ENCODE peak calls at places on chromosomes 11 and 22, in nine cellular contexts. J, O, W, Y, E, R, D, A and K are unnamed samples. For H3K4me1, the result is how much of the 10 kb centered on the place peaks cover.

GRCh38 chr11:71311176-71311925 is 59.0 kb upstream of the SHANK2 start:
- DNase-seq in J (peak), R (no peak), W (no peak), A (peak), Y (no peak), E (peak), O (no peak), D (no peak), K (no peak)

GRCh38 chr11:70313945-70314344 is 43.5 kb downstream of the PPFIA1 start:
- DNase-seq in W (no peak), J (no peak), A (no peak), O (no peak), D (no peak), R (no peak), Y (no peak), E (no peak), K (no peak)

GRCh38 chr11:31141804-31142203 is 227.7 kb downstream of the DCDC1 start:
- DNase-seq in E (no peak), Y (no peak), D (no peak), J (no peak), O (no peak), A (no peak), R (no peak), W (peak), K (no peak)

GRCh38 chr11:79013509-79013908 is 427.3 kb downstream of the TENM4 start:
- DNase-seq in Y (peak), A (no peak), D (no peak), J (no peak), W (no peak), R (no peak), E (no peak), O (no peak), K (no peak)

GRCh38 chr11:33699515-33700424 is 856 bp downstream of the C11orf91 start:
- DNase-seq in R (no peak), D (peak), O (no peak), W (no peak), J (peak), A (no peak), Y (no peak), E (no peak), K (peak)

GRCh38 chr11:109853156-109853776 is 239.9 kb upstream of the ZC3H12C start:
- DNase-seq in W (peak), A (no peak), Y (peak), D (no peak), R (no peak), J (no peak), E (no peak), O (peak), K (no peak)

GRCh38 chr11:19935507-19935906 is 222.9 kb downstream of the NAV2 start:
- DNase-seq in E (no peak), D (no peak), J (no peak), A (peak), O (no peak), W (peak), R (no peak), Y (peak), K (no peak)

GRCh38 chr11:9138133-9138453 is 46.7 kb upstream of the SCUBE2 start:
- DNase-seq in A (no peak), Y (no peak), D (no peak), R (no peak), W (no peak), O (no peak), E (no peak), J (no peak), K (no peak)

GRCh38 chr22:44363980-44364749 is 51.4 kb upstream of the SHISAL1 start:
- DNase-seq in E (peak), D (peak), O (no peak), J (no peak), A (peak), R (no peak), Y (peak), W (no peak), K (no peak)

GRCh38 chr22:37953437-37954179 is at the start of the genes C22orf23 and POLR2F:
- DNase-seq in A (peak), W (peak), D (peak), O (peak), R (peak), J (peak), E (peak), Y (peak), K (peak)

GRCh38 chr11:117535870-117536411 is 208.3 kb downstream of the CEP164 start:
- DNase-seq in D (no peak), R (no peak), E (no peak), W (no peak), A (no peak), Y (no peak), O (no peak), J (no peak), K (no peak)

GRCh38 chr22:20566420-20567260 is 59.2 kb downstream of the MED15 start:
- DNase-seq in R (peak), J (no peak), W (no peak), A (no peak), Y (peak), O (no peak), D (peak), E (no peak), K (peak)

GRCh38 chr22:37588540-37589215 is 8.8 kb upstream of the LGALS2 start:
- DNase-seq in A (no peak), W (no peak), E (no peak), D (no peak), O (no peak), Y (no peak), J (peak), R (no peak), K (no peak)

GRCh38 chr11:126135182-126136176 is 72.8 kb upstream of the CDON start:
- DNase-seq in A (peak), D (no peak), E (no peak), Y (peak), R (no peak), O (peak), J (no peak), W (no peak), K (peak)

GRCh38 chr11:78564037-78564888 is 10.4 kb downstream of the NARS2 start:
- DNase-seq in J (peak), E (no peak), R (peak), A (peak), D (no peak), O (peak), Y (peak), W (peak), K (no peak)

GRCh38 chr11:130314184-130314748 is 451 bp downstream of the ZBTB44 start:
- DNase-seq in E (peak), J (peak), R (peak), O (no peak), D (peak), W (no peak), Y (peak), A (peak), K (peak)

GRCh38 chr11:6321961-6322362 is 1.7 kb upstream of the CAVIN3 start:
- DNase-seq in E (no peak), W (peak), O (peak), D (no peak), Y (peak), A (peak), R (no peak), J (no peak), K (no peak)

GRCh38 chr11:119727523-119728081 is 1.4 kb downstream of the NECTIN1 start:
- DNase-seq in E (no peak), J (peak), W (peak), A (peak), O (peak), Y (peak), D (peak), R (no peak), K (peak)

GRCh38 chr11:124086447-124086846 is 28.8 kb upstream of the VWA5A start:
- DNase-seq in Y (no peak), O (peak), W (no peak), A (peak), R (no peak), E (no peak), D (no peak), J (no peak), K (no peak)

GRCh38 chr11:96827164-96827563 is 437.4 kb downstream of the JRKL start:
- DNase-seq in R (no peak), A (peak), J (no peak), O (peak), Y (peak), D (no peak), E (no peak), W (peak), K (no peak)

GRCh38 chr11:83222499-83222898 is 29.0 kb downstream of the ANKRD42 start:
- DNase-seq in Y (no peak), D (no peak), A (no peak), O (no peak), J (no peak), R (no peak), E (no peak), W (no peak), K (no peak)

GRCh38 chr11:95512177-95512576 is 277.4 kb downstream of the FAM76B start:
- DNase-seq in O (no peak), J (peak), E (peak), D (no peak), Y (peak), R (peak), A (no peak), W (no peak), K (no peak)

GRCh38 chr11:55942785-55943392 is 6.7 kb upstream of the OR5I1 start:
- DNase-seq in A (no peak), O (peak), W (peak), Y (peak), E (no peak), D (no peak), R (peak), J (no peak), K (no peak)

GRCh38 chr11:34242037-34242625 is 115.7 kb downstream of the ABTB2 start:
- DNase-seq in J (no peak), O (no peak), E (no peak), W (no peak), A (no peak), Y (no peak), R (no peak), D (no peak), K (no peak)

GRCh38 chr11:8692417-8692816 is 9.8 kb downstream of the RPL27A start:
- DNase-seq in J (no peak), E (no peak), O (no peak), A (peak), Y (no peak), W (no peak), R (no peak), D (no peak), K (no peak)

GRCh38 chr22:36860821-36861659 is at the start of gene NCF4:
- DNase-seq in O (no peak), A (no peak), J (peak), D (peak), Y (no peak), E (peak), R (peak), W (no peak), K (no peak)

GRCh38 chr11:47056261-47056915 is 119.8 kb downstream of the CSTPP1 start:
- DNase-seq in O (peak), R (no peak), J (no peak), E (no peak), W (no peak), A (no peak), D (no peak), Y (peak), K (no peak)

GRCh38 chr11:69230856-69231425 is 63.0 kb upstream of the MYEOV start:
- DNase-seq in W (no peak), A (peak), E (peak), Y (no peak), R (no peak), D (no peak), J (peak), O (no peak), K (no peak)

GRCh38 chr11:69293819-69294505 is at the start of gene MYEOV:
- DNase-seq in D (no peak), O (peak), Y (peak), A (peak), J (peak), W (no peak), E (no peak), R (no peak), K (no peak)

GRCh38 chr22:41075946-41076345 is 16.4 kb upstream of the EP300 start:
- DNase-seq in R (no peak), E (peak), A (no peak), W (no peak), O (no peak), Y (no peak), D (no peak), J (no peak), K (no peak)

GRCh38 chr11:35144811-35145210 is 5.8 kb downstream of the CD44 start:
- DNase-seq in E (no peak), W (no peak), J (no peak), O (no peak), D (no peak), Y (peak), R (no peak), A (no peak), K (no peak)

GRCh38 chr22:41699264-41700104 is at the start of gene MEI1:
- DNase-seq in J (peak), W (no peak), R (peak), O (peak), D (peak), A (peak), E (peak), Y (peak), K (peak)

GRCh38 chr22:44500623-44501022 is 2.6 kb upstream of the RTL6 start:
- DNase-seq in E (no peak), Y (no peak), O (no peak), D (no peak), A (no peak), J (no peak), R (no peak), W (no peak), K (no peak)

GRCh38 chr22:47808886-47809620 is 1046.6 kb downstream of the TBC1D22A start:
- DNase-seq in J (no peak), R (no peak), O (no peak), E (no peak), D (no peak), W (no peak), A (peak), Y (no peak), K (no peak)

GRCh38 chr11:22930816-22931594 is 70.7 kb upstream of the CCDC179 start:
- DNase-seq in A (no peak), J (no peak), O (no peak), W (no peak), D (no peak), Y (no peak), R (no peak), E (no peak), K (no peak)

GRCh38 chr11:87460842-87461637 is 423.3 kb downstream of the TMEM135 start:
- DNase-seq in D (no peak), J (no peak), W (no peak), O (no peak), Y (no peak), E (no peak), A (no peak), R (no peak), K (no peak)

GRCh38 chr11:73053964-73054363 is 88.2 kb downstream of the FCHSD2 start:
- DNase-seq in W (no peak), E (no peak), R (no peak), A (no peak), Y (peak), O (no peak), D (no peak), J (no peak), K (no peak)

GRCh38 chr11:73047773-73048371 is 94.2 kb downstream of the FCHSD2 start:
- DNase-seq in W (no peak), D (no peak), J (no peak), A (no peak), Y (no peak), E (no peak), O (no peak), R (no peak), K (no peak)

DNA sequence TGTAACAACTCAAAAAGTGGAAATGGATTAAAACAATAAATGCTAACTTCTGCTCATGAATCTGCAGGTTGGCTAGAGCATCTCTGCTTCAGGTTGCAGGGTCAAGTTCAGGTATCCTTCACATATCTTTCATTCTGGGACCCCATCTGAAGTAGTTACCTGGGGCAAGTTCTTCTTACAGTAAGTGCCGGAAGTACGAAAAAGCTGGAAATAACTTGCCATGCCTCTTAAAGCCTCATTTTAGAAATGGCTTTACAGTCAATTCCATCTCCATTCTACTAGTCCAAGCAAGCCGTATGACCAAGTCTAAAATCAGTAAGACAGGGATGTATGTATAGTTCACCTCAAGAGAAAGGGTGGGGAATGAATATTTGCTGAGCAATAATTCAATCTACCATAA is 93.7 kb downstream of the FCHSD2 start:
- DNase-seq in O (no peak), W (no peak), Y (no peak), D (no peak), A (no peak), R (no peak), E (no peak), J (no peak), K (no peak)
- H3K4me1 ChIP-seq in O (under half), W (under half), Y (under half), D (under half), A (under half), R (under half), E (under half), J (under half), K (under half)

GRCh38 chr11:76835030-76835429 is 25.7 kb upstream of the ACER3 start:
- DNase-seq in R (no peak), A (no peak), E (no peak), W (no peak), O (no peak), D (no peak), J (peak), Y (no peak), K (no peak)

GRCh38 chr11:76834151-76834550 is 26.6 kb upstream of the ACER3 start:
- DNase-seq in D (no peak), W (no peak), A (no peak), O (no peak), Y (no peak), E (no peak), J (peak), R (no peak), K (no peak)

GRCh38 chr11:76836613-76837291 is 24.0 kb upstream of the ACER3 start:
- DNase-seq in O (no peak), R (no peak), E (no peak), W (no peak), D (no peak), J (peak), Y (no peak), A (no peak), K (no peak)

GRCh38 chr11:76837696-76838421 is 22.9 kb upstream of the ACER3 start:
- DNase-seq in Y (no peak), J (peak), R (no peak), W (no peak), O (no peak), D (no peak), E (no peak), A (no peak), K (no peak)

DNA sequence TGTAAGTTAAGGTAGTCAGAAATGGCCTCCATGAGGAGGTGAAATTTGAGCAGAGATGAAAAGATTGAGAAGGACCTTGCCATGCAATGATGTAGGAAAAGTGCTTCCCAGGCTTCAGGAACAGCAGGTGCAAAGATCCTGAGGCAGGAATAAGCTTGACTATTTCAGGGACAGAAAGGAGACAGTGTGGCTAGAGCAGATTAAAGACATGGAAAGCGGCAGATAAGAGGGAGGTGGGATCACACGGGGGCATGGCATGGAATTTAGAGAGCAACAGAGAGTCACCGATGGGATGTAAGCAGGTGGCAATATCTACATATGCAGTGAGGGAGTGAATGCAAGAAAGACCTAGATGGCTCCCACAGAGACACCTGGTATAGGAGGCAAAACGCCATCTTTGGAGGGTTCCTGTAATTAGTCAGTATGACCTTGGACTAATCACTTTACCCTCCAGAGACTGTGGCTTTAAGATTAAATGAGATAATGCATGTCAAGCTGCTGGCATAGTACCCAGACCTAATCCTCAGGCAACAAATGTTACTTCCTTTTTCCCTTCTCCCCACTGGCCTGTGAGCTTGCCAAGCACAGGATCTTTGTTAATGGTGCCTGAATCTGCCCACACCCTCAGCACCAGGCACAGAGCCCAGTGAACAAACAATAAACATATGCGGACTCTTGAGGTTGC is 24.6 kb upstream of the ACER3 start:
- DNase-seq in A (no peak), W (no peak), J (peak), E (no peak), O (peak), Y (peak), R (peak), D (no peak), K (no peak)
- H3K4me1 ChIP-seq in A (under half), W (under half), J (under half), E (under half), O (under half), Y (under half), R (under half), D (under half), K (under half)

DNA sequence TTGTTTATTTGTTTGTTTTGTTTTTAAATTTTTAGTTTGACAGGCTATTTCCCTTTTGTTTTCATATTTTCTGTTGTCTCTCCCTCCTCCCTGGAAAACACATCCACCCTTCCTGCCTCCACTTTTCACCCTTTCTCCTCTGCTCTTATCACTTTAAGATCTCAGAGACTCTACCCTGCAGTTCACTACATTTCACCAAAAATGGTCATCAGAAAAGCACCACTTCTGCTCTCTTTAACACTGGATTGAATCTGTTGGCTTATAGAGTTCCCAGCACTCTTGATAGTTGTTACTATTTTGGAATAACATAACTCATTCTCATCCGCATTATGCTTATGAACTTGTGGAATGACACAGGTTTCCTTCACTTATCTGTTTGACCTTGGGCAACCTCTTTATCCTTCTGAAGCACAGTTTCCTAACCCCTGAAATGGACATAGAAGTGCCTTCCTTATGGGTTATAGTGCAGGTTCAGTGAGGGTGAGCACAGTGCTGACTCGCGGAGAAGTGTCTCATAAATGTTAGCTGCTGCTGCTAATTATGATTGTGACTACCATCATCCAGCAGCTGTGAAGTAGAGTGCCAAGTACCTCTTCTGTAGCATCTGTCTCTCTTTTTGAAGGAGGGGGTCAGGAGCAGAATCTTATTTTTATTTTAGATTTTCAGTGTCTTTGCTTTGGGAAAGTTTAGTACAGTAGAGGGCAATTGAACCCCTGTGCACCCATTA is 15.0 kb downstream of the TEAD1 start:
- DNase-seq in J (no peak), D (no peak), W (no peak), Y (no peak), R (no peak), O (no peak), E (no peak), A (no peak), K (no peak)
- H3K4me1 ChIP-seq in J (under half), D (half or more), W (under half), Y (half or more), R (under half), O (half or more), E (under half), A (under half), K (under half)

GRCh38 chr22:24157783-24158170 is 23.5 kb upstream of the SUSD2 start:
- DNase-seq in D (no peak), R (no peak), J (no peak), Y (peak), E (peak), O (peak), W (no peak), A (no peak), K (no peak)
- H3K4me1 ChIP-seq in D (under half), R (under half), J (under half), Y (under half), E (under half), O (half or more), W (under half), A (under half), K (under half)

DNA sequence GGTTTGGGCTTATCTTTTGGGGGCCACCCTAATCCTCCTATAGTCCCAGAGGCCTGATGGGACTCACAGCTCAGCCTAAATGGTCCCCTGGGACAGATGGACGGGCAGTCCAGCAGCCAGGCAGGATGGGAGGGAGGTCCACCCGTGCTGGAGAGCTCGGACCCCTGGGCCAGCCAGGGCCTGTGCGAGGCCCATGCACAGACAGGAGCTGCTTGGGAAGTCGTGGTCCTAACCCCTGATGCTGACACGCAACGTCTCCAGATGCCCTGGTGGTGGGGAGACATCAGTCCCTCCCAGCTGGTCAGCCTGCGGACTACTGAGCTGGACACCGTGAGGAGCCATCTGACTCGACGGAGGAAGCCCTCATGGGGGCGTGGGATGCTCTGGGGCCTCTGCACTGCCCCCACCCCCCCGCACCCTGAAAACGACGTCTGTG is 31.2 kb upstream of the MUC5AC start:
- DNase-seq in J (no peak), R (no peak), E (peak), W (no peak), A (no peak), D (no peak), O (no peak), Y (no peak), K (no peak)
- H3K4me1 ChIP-seq in J (under half), R (under half), E (under half), W (under half), A (under half), D (under half), O (under half), Y (under half), K (under half)